ENCODE peak calls at places on chromosome 12, in five cellular contexts. One of them, this sample, is unnamed.
A peak's percentile ranks its signal among the peaks of the same experiment; 100 is the strongest.

GRCh38 chr12:119710941-119711551 is 43.1 kb downstream of the PRKAB1 start:
- DNase-seq in nephron progenitor cell: no peak
- DNase-seq in caudate nucleus: no peak
- DNase-seq in PC-3: peak; percentile 9
- DNase-seq in stomach: no peak
- DNase-seq in this sample: no peak

GRCh38 chr12:90280033-90280432 is 571.4 kb upstream of the ATP2B1 start:
- DNase-seq in nephron progenitor cell: no peak
- DNase-seq in caudate nucleus: no peak
- DNase-seq in PC-3: peak; percentile 51
- DNase-seq in stomach: no peak
- DNase-seq in this sample: no peak

GRCh38 chr12:25648460-25648859 is 95.4 kb upstream of the LMNTD1 start:
- DNase-seq in nephron progenitor cell: peak; percentile 16
- DNase-seq in caudate nucleus: no peak
- DNase-seq in PC-3: peak; percentile 89
- DNase-seq in stomach: no peak
- DNase-seq in this sample: no peak

GRCh38 chr12:62210422-62210821 is 49.8 kb upstream of the USP15 start:
- DNase-seq in nephron progenitor cell: peak; percentile 53
- DNase-seq in caudate nucleus: no peak
- DNase-seq in PC-3: peak; percentile 69
- DNase-seq in stomach: peak; percentile 33
- DNase-seq in this sample: peak; percentile 27

GRCh38 chr12:27922591-27923139 is 49.9 kb downstream of the PTHLH start:
- DNase-seq in nephron progenitor cell: no peak
- DNase-seq in caudate nucleus: no peak
- DNase-seq in PC-3: peak; percentile 90
- DNase-seq in stomach: no peak
- DNase-seq in this sample: no peak

GRCh38 chr12:41014643-41015020 is 173.5 kb upstream of the PDZRN4 start:
- DNase-seq in nephron progenitor cell: no peak
- DNase-seq in caudate nucleus: no peak
- DNase-seq in PC-3: peak; percentile 52
- DNase-seq in stomach: no peak
- DNase-seq in this sample: no peak

GRCh38 chr12:131369094-131369845 is 341.6 kb upstream of the SFSWAP start:
- DNase-seq in nephron progenitor cell: no peak
- DNase-seq in caudate nucleus: no peak
- DNase-seq in PC-3: no peak
- DNase-seq in stomach: peak; percentile 9
- DNase-seq in this sample: peak; percentile 12

GRCh38 chr12:6526766-6527525 is 7.4 kb upstream of the GAPDH start:
- DNase-seq in nephron progenitor cell: no peak
- DNase-seq in caudate nucleus: no peak
- DNase-seq in PC-3: no peak
- DNase-seq in stomach: no peak
- DNase-seq in this sample: no peak

GRCh38 chr12:88237954-88238353 is 95.8 kb downstream of the TMTC3 start:
- DNase-seq in nephron progenitor cell: no peak
- DNase-seq in caudate nucleus: no peak
- DNase-seq in PC-3: peak; percentile 70
- DNase-seq in stomach: no peak
- DNase-seq in this sample: no peak

GRCh38 chr12:38771871-38772270 is 133.5 kb downstream of the CPNE8 start:
- DNase-seq in nephron progenitor cell: no peak
- DNase-seq in caudate nucleus: no peak
- DNase-seq in PC-3: no peak
- DNase-seq in stomach: no peak
- DNase-seq in this sample: no peak